ENCODE peak calls at places on chromosome 3, in six cellular contexts. Z, T, F, A, W and P are unnamed samples.

GRCh38 chr3:187066228-187066995 is 72.9 kb downstream of the RPL39L start:
- DNase-seq in Z (peak), F (no peak), A (peak), T (peak), W (no peak), P (no peak)

GRCh38 chr3:72245183-72245811 is 460.3 kb upstream of the PROK2 start:
- DNase-seq in T (no peak), Z (no peak), W (no peak), F (peak), A (no peak), P (no peak)

GRCh38 chr3:77530870-77531269 is 491.0 kb downstream of the ROBO2 start:
- DNase-seq in T (no peak), F (no peak), A (peak), Z (no peak), W (peak), P (no peak)

GRCh38 chr3:11155341-11156025 is 1.2 kb downstream of the HRH1 start:
- DNase-seq in W (peak), F (peak), Z (peak), T (no peak), A (peak), P (peak)

GRCh38 chr3:41202834-41203345 is 3.6 kb downstream of the CTNNB1 start:
- DNase-seq in Z (peak), A (no peak), W (peak), F (no peak), T (no peak), P (peak)

GRCh38 chr3:189212681-189213080 is 40.9 kb downstream of the TPRG1 start:
- DNase-seq in Z (no peak), W (no peak), F (no peak), A (no peak), T (no peak), P (no peak)

GRCh38 chr3:47865192-47865591 is 62.3 kb downstream of the DHX30 start:
- DNase-seq in F (peak), T (no peak), Z (no peak), A (no peak), W (no peak), P (no peak)

GRCh38 chr3:42228796-42229195 is 37.2 kb downstream of the CCK start:
- DNase-seq in A (no peak), W (no peak), F (no peak), Z (peak), T (no peak), P (no peak)

GRCh38 chr3:15616053-15616452 is 14.5 kb downstream of the BTD start:
- DNase-seq in Z (no peak), W (peak), T (no peak), F (no peak), A (no peak), P (no peak)

GRCh38 chr3:73784647-73785420 is 160.1 kb upstream of the PDZRN3 start:
- DNase-seq in A (peak), F (no peak), W (no peak), Z (no peak), T (no peak), P (no peak)

GRCh38 chr3:26962419-26963355 is 340.1 kb downstream of the LRRC3B start:
- DNase-seq in T (peak), A (no peak), W (no peak), Z (no peak), F (no peak), P (no peak)

GRCh38 chr3:100260081-100260684 is 609 bp upstream of the TBC1D23 start:
- DNase-seq in A (no peak), W (no peak), Z (peak), T (no peak), F (no peak), P (no peak)

DNA sequence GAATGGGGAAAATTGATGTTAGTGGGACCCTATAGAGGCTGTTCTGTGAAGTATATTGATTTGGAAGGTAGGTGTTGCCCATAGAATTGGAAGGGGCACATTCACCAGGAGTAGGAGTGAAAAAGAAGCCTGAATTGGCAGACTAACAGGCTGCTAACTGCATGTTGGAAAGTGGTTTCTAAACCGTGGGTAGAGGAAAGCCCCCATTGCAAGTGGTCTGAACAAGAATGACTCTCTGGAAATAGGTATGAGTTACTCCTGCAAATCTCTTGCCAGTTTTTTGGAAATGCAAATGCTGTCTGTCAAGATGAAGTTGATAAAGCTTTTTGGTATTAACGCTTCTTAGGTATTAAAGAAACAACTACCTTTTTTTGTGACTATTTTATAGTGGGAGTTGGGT is 3.5 kb downstream of the UBE2E1 start:
- DNase-seq in W (no peak), F (no peak), A (no peak), Z (no peak), T (peak), P (no peak)
- H3K4me3 ChIP-seq in W (no peak), F (no peak), A (peak), Z (no peak), T (peak), P (no peak)

DNA sequence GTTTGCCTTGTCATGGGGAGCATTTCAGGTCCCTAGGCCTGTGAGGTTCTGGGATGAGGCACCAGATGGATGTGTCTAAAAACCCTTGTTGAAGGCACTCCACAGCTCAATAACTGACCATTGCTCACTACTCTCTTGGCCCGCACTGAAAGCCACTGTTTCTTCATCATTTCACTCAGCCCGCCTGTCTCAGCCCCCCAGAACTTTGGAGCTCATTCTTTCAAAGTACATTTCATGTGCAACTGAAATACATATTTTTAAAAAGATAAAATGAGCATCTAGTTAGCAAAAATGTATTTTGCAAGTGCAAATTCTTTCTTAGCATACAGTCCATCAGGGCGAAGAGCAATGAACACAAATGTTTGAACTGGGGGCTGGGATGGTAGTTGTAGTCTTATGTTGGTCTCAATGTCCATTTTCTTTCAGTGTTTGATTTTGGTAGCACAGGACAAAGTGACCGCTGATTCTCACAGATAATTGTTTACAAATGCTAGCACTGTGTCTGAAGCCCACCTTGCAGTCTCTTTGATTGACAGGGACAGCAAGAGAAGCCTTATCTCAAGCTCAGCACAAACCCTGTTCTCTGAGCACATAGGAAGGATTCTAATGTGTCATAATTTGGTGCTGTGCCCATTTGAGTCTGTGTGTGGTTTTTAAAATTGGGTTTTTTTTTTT is 19.6 kb downstream of the HEMK1 start:
- DNase-seq in T (no peak), A (no peak), F (no peak), W (no peak), Z (peak), P (no peak)
- H3K4me3 ChIP-seq in T (no peak), A (no peak), F (no peak), W (no peak), Z (no peak), P (no peak)

DNA sequence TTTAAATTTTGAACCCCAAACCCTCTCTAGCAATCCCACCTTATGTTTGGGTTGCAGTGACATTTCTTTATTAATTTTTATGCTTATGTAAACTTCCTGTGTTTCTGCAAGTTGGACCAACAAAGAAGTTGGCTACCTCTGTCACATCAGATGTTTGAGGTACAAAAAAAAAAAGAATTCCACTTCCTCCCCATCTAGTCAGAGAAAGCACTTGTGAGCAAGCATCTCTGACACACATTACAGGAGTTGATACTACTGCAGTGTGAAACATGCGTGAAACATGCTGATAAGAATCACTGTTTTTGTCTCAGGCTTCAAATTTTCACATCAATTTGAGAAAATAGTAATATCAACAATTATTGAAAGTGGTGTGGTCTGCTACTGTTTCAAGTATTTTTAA is 1.3 kb downstream of the SCAANT1 start:
- DNase-seq in A (no peak), T (peak), W (no peak), F (no peak), Z (peak), P (no peak)
- H3K4me3 ChIP-seq in A (peak), T (peak), W (peak), F (peak), Z (no peak), P (no peak)

DNA sequence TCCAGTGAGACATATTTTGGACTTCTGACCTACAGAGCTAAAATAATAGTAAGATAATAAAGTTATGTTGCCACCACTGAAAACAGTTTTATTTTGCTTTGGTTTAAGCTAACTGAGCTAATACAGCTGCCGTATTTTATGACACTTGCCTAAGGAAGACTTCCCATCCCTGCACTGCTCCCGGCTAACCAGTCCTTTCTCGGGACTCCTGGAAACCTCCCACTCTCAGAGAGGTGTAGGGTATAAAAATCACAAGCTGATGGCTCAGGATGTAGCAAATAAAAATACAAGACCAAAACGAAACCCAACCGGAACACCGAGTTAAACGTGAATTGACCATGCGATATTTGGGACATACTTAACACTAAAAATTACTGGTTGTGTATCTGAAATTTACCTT is 448 bp upstream of the KBTBD12 start:
- DNase-seq in A (no peak), W (no peak), F (no peak), T (no peak), Z (no peak), P (no peak)
- H3K4me3 ChIP-seq in A (peak), W (no peak), F (peak), T (no peak), Z (no peak), P (no peak)